ENCODE peak calls at places on chromosomes 12 and 14, in four cellular contexts. Q, X, S and J are unnamed samples.

GRCh38 chr14:20384886-20385285 is 28.4 kb downstream of the TEP1 start:
- DNase-seq in Q (no peak), X (no peak), S (no peak), J (no peak)

GRCh38 chr14:60753264-60754126 is 18.9 kb downstream of the MNAT1 start:
- DNase-seq in Q (no peak), X (no peak), S (peak; percentile 58), J (no peak)

GRCh38 chr12:98838282-98838681 is 193.2 kb downstream of the APAF1 start:
- DNase-seq in Q (no peak), X (no peak), S (peak; percentile 7), J (no peak)

GRCh38 chr12:126895946-126896520 is 1370.9 kb upstream of the TMEM132C start:
- DNase-seq in Q (peak; percentile 44), X (no peak), S (peak; percentile 11), J (no peak)

GRCh38 chr12:98743362-98743953 is 98.4 kb downstream of the APAF1 start:
- DNase-seq in Q (peak; percentile 12), X (peak; percentile 21), S (no peak), J (peak; percentile 58)

GRCh38 chr12:72230589-72230988 is 41.6 kb upstream of the TRHDE start:
- DNase-seq in Q (no peak), X (no peak), S (peak; percentile 31), J (no peak)

GRCh38 chr12:123237646-123238329 is 4.6 kb downstream of the MTRFR start:
- DNase-seq in Q (peak; percentile 77), X (peak; percentile 54), S (peak; percentile 50), J (peak; percentile 76)

GRCh38 chr12:7142057-7142644 is 12.0 kb downstream of the CLSTN3 start:
- DNase-seq in Q (peak; percentile 31), X (no peak), S (peak; percentile 11), J (peak; percentile 80)

GRCh38 chr12:88925370-88925915 is 345.2 kb upstream of the KITLG start:
- DNase-seq in Q (no peak), X (no peak), S (peak; percentile 25), J (no peak)

DNA sequence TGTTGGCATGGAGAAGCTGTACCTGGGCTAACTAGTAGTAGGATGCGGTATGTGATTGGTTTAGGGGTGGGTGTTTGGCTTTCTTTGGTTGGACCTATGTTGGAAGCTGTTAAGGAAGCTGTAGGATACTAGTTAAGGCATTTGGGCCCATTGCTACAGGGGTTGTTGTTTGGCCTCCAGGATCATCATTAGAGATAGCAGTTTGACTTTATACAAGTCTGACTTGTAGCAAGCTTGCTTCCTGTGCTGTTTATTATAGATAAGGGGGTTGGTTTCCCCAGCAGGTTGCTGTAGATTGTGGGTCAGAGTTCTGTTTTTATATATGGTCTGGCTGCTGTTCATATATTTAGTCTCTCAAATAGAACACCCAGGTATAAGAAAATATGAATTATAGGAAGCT is 1.4 kb upstream of the PRIM1 start:
- DNase-seq in Q (no peak), X (no peak), S (no peak), J (no peak)
- H3K4me3 ChIP-seq in Q (no peak overlapping the region), X (no peak overlapping the region), S (no peak overlapping the region), J (no peak overlapping the region)

GRCh38 chr12:62435337-62436163 is 31.1 kb upstream of the MON2 start:
- DNase-seq in Q (peak; percentile 22), X (no peak), S (peak; percentile 59), J (peak; percentile 65)
- H3K27me3 ChIP-seq in Q (no peaks in the 10 kb centered on the region), X (no peaks in the 10 kb centered on the region), S (peaks cover 3% of the 10 kb centered on the region), J (peaks cover 16% of the 10 kb centered on the region)

GRCh38 chr12:10554228-10554970 is 48.7 kb downstream of the EIF2S3B start:
- DNase-seq in Q (no peak), X (no peak), S (no peak), J (no peak)

GRCh38 chr12:10551375-10551774 is 45.7 kb downstream of the EIF2S3B start:
- DNase-seq in Q (no peak), X (no peak), S (no peak), J (no peak)

GRCh38 chr12:10557329-10557728 is 51.6 kb downstream of the EIF2S3B start:
- DNase-seq in Q (no peak), X (no peak), S (no peak), J (no peak)

GRCh38 chr12:10554971-10555481 is 49.3 kb downstream of the EIF2S3B start:
- DNase-seq in Q (no peak), X (no peak), S (no peak), J (no peak)

DNA sequence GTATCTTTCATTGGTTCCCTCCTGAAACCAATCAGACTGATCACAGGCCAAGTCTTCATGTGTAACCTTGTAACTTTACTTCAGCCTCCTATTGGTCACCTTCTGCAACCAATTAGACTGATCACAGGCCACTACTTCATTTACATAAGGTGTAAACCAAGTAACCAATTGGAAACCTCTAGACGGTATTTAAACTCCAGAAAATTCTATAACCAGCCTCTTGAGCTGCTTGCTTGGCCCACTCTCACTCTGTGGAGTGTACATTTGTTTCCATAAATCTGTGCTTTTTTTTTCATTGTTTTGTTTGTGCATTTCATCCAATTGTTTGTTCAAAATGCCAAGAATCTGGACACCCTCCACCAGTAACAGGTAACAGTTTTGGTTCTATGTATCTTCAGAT is 47.5 kb downstream of the EIF2S3B start:
- DNase-seq in Q (no peak), X (no peak), S (no peak), J (no peak)
- H3K4me3 ChIP-seq in Q (no peak overlapping the region), X (no peak overlapping the region), S (no peak overlapping the region), J (no peak overlapping the region)

GRCh38 chr12:52090291-52090690 is 10.8 kb downstream of the SMIM41 start:
- DNase-seq in Q (no peak), X (no peak), S (no peak), J (no peak)

GRCh38 chr12:52091061-52091460 is 11.6 kb downstream of the SMIM41 start:
- DNase-seq in Q (no peak), X (no peak), S (no peak), J (no peak)

GRCh38 chr12:52089491-52089890 is 10.0 kb downstream of the SMIM41 start:
- DNase-seq in Q (no peak), X (no peak), S (no peak), J (no peak)

GRCh38 chr12:52093346-52093745 is 13.8 kb downstream of the SMIM41 start:
- DNase-seq in Q (no peak), X (no peak), S (no peak), J (no peak)

GRCh38 chr12:52091869-52092268 is 12.4 kb downstream of the SMIM41 start:
- DNase-seq in Q (peak; percentile 10), X (peak; percentile 28), S (no peak), J (no peak)
- H3K27me3 ChIP-seq in Q (peaks cover 17% of the 10 kb centered on the region), X (peaks cover 27% of the 10 kb centered on the region), S (peaks cover 11% of the 10 kb centered on the region), J (peaks cover 16% of the 10 kb centered on the region)

GRCh38 chr12:125186471-125187147 is 121.4 kb downstream of the AACS start:
- DNase-seq in Q (no peak), X (no peak), S (no peak), J (no peak)

GRCh38 chr12:125184213-125184952 is 119.1 kb downstream of the AACS start:
- DNase-seq in Q (no peak), X (no peak), S (no peak), J (no peak)

GRCh38 chr12:125185311-125185739 is 120.1 kb downstream of the AACS start:
- DNase-seq in Q (no peak), X (no peak), S (no peak), J (peak; percentile 28)

GRCh38 chr12:125187148-125187733 is 122.0 kb downstream of the AACS start:
- DNase-seq in Q (no peak), X (no peak), S (peak; percentile 31), J (no peak)

GRCh38 chr12:125185740-125186470 is 120.7 kb downstream of the AACS start:
- DNase-seq in Q (peak; percentile 33), X (peak; percentile 49), S (peak; percentile 76), J (peak; percentile 92)
- H3K4me3 ChIP-seq in Q (peak within 1 kb of the TSS; percentile 17), X (peak within 1 kb of the TSS; percentile 40), S (no peak within 1 kb of the TSS), J (peak within 1 kb of the TSS; percentile 38)

GRCh38 chr12:113149361-113150150 is at the start of gene CFAP73:
- DNase-seq in Q (peak; percentile 63), X (peak; percentile 62), S (peak; percentile 85), J (peak; percentile 85)
- H3K27me3 ChIP-seq in Q (peaks cover 14% of the 10 kb centered on the region), X (no peaks in the 10 kb centered on the region), S (peaks cover 18% of the 10 kb centered on the region), J (peaks cover 18% of the 10 kb centered on the region)

DNA sequence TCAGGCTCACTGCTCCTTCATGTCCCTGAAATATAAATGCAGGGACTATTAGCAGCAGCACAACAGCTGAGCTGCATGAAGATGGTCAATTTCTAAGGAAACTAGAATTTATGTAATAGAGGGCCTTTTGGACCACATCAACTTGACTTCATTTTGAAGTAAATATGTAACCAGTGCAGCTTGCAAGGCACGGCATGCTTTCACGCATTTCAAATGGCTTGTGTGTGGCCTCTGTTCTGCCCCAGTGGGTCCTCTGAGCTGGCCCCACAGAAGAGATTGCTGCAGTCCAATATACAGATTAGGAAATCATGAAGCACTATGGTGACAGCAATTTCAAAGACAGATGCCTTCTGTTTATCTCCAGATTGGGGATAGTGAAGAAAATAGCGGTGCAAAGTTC is 101.3 kb downstream of the PDZRN4 start:
- DNase-seq in Q (no peak), X (no peak), S (no peak), J (no peak)
- H3K4me3 ChIP-seq in Q (no peak overlapping the region), X (no peak overlapping the region), S (no peak overlapping the region), J (no peak overlapping the region)

GRCh38 chr12:38156497-38157245 is 159.9 kb upstream of the ALG10B start:
- DNase-seq in Q (no peak), X (no peak), S (no peak), J (no peak)
- H3K27me3 ChIP-seq in Q (no peaks in the 10 kb centered on the region), X (no peaks in the 10 kb centered on the region), S (no peaks in the 10 kb centered on the region), J (peaks cover 85% of the 10 kb centered on the region)

GRCh38 chr12:55676707-55677106 is 31.0 kb downstream of the ITGA7 start:
- DNase-seq in Q (no peak), X (no peak), S (no peak), J (no peak)
- H3K4me3 ChIP-seq in Q (no peak overlapping the region), X (no peak overlapping the region), S (no peak overlapping the region), J (no peak overlapping the region)